ENCODE peak calls at places on chromosomes 2 and 18, in five cellular contexts. Y, M, H, V and Z are unnamed samples.

GRCh38 chr18:26458526-26459232 is 89.7 kb downstream of the KCTD1 start:
- DNase-seq in M (no peak), Y (no peak), H (peak; percentile 66), V (no peak), Z (no peak)

GRCh38 chr2:14752294-14752693 is 119.8 kb downstream of the LRATD1 start:
- DNase-seq in V (no peak), Y (no peak), H (no peak), M (no peak), Z (peak; percentile 10)

GRCh38 chr2:130912471-130912870 is 75.8 kb downstream of the ARHGEF4 start:
- DNase-seq in H (no peak), M (no peak), Y (no peak), V (no peak), Z (no peak)

GRCh38 chr2:231297108-231297908 is 98.2 kb upstream of the B3GNT7 start:
- DNase-seq in M (peak; percentile 74), Y (peak; percentile 59), H (peak; percentile 53), V (peak; percentile 86), Z (peak; percentile 67)

GRCh38 chr2:60553496-60553991 is at the start of gene BCL11A:
- DNase-seq in V (peak; percentile 80), Y (peak; percentile 39), M (peak; percentile 83), H (peak; percentile 78), Z (peak; percentile 67)

GRCh38 chr18:26575865-26576217 is 27.5 kb upstream of the KCTD1 start:
- DNase-seq in V (no peak), Y (no peak), M (no peak), H (no peak), Z (no peak)

GRCh38 chr2:239392072-239392357 is 8.8 kb downstream of the HDAC4 start:
- DNase-seq in Y (no peak), M (no peak), H (no peak), V (no peak), Z (no peak)

GRCh38 chr2:120388222-120389035 is 42.5 kb downstream of the INHBB start:
- DNase-seq in Y (no peak), V (no peak), H (no peak), M (no peak), Z (no peak)

GRCh38 chr2:61340242-61340641 is 130.6 kb downstream of the USP34 start:
- DNase-seq in V (no peak), M (no peak), Y (no peak), H (no peak), Z (no peak)

GRCh38 chr2:239828192-239828972 is 196.8 kb downstream of the NDUFA10 start:
- DNase-seq in H (no peak), V (no peak), M (peak; percentile 9), Y (no peak), Z (no peak)

GRCh38 chr2:105554235-105554634 is 155.4 kb upstream of the FHL2 start:
- DNase-seq in Y (no peak), H (no peak), M (no peak), V (no peak), Z (no peak)

GRCh38 chr2:57373530-57373929 is 673.1 kb upstream of the VRK2 start:
- DNase-seq in V (no peak), Y (no peak), H (peak; percentile 76), M (no peak), Z (no peak)

GRCh38 chr18:54209471-54210180 is 14.8 kb downstream of the MBD2 start:
- DNase-seq in Y (no peak), V (no peak), H (peak; percentile 6), M (no peak), Z (peak; percentile 82)

GRCh38 chr2:23693606-23693951 is 233.3 kb downstream of the ATAD2B start:
- DNase-seq in H (no peak), M (no peak), Y (no peak), V (no peak), Z (no peak)

GRCh38 chr2:46827274-46827930 is 88.2 kb downstream of the MCFD2 start:
- DNase-seq in H (peak; percentile 79), M (no peak), Y (no peak), V (no peak), Z (no peak)

GRCh38 chr2:238938460-238939055 is 90.7 kb downstream of the TWIST2 start:
- DNase-seq in V (no peak), M (peak; percentile 66), H (peak; percentile 100), Y (no peak), Z (no peak)

GRCh38 chr2:12728221-12728777 is 11.6 kb downstream of the TRIB2 start:
- DNase-seq in M (no peak), V (no peak), Y (no peak), H (no peak), Z (peak; percentile 98)

GRCh38 chr2:20136149-20136548 is 84.7 kb upstream of the LAPTM4A start:
- DNase-seq in H (no peak), Y (no peak), V (no peak), M (no peak), Z (no peak)

GRCh38 chr2:181239400-181239799 is 217.8 kb upstream of the ITGA4 start:
- DNase-seq in Y (no peak), V (peak; percentile 30), M (no peak), H (no peak), Z (no peak)

DNA sequence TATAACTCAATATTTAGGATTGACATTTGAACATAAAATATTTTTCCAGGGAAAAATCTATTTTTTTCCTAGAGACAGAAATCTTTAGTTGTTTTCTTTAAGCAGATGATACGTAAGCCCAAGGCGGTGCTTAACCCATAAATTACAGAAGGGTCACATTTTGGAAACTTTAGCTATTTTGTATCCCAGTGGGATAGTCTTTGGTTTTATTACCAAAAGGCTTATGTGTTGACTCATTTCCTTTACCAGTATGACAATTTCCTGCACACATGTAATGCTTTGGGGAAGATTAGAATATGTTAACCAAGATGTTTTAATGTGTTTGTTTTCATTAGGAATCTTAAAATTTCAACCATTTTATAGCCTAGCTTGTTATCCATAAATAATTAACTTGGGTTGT is 24.8 kb downstream of the DYNC1I2 start:
- DNase-seq in H (peak; percentile 85), V (no peak), Y (no peak), M (no peak), Z (no peak)
- H3K4me3 ChIP-seq in H (no peak overlapping the region), V (no peak overlapping the region), Y (no peak overlapping the region), M (no peak overlapping the region), Z (no peak overlapping the region)

GRCh38 chr18:58222439-58223125 is 178.6 kb downstream of the NEDD4L start:
- DNase-seq in V (no peak), M (no peak), H (peak; percentile 33), Y (no peak), Z (no peak)

GRCh38 chr18:58224425-58224750 is 180.4 kb downstream of the NEDD4L start:
- DNase-seq in M (no peak), Y (no peak), H (no peak), V (no peak), Z (no peak)

GRCh38 chr18:58223717-58224424 is 179.8 kb downstream of the NEDD4L start:
- DNase-seq in V (no peak), Y (peak; percentile 74), M (peak; percentile 77), H (peak; percentile 91), Z (no peak)

GRCh38 chr18:58218111-58218510 is 174.1 kb downstream of the NEDD4L start:
- DNase-seq in V (no peak), M (peak; percentile 16), Y (no peak), H (peak; percentile 54), Z (no peak)

DNA sequence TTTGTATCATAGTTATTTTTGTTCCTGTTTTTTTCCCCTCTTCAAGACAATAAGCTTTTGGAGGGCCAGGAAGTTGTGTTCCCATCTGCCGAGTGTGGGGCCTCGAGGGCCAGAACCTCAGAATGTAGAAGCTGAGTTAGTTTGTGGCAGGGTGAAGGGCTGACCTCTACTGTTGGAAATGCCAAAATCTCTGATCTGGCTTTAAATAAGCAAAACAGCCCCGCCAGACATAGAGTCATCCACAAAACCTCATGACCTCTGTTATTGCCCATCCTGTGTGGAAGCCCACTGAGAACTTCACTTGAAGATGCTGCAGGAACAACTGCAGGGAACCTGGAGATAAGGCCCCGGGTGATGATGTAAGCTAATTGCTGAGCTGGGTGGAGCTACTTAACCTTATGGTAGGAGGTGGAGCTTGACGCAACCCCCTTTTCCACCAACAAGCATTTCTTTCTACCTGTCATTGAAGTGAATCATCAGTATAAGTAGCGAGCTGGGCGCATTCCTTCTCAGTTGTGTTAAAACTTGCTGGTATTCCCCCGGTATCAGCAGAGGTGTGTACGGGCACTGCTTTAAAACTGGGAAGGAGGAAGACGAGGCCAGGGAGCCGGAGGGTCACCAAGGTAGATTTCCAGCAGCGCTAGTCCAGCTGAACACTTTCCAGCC is 177.2 kb downstream of the NEDD4L start:
- DNase-seq in Y (no peak), H (peak; percentile 25), M (peak; percentile 85), V (no peak), Z (no peak)
- H3K4me3 ChIP-seq in Y (no peak overlapping the region), H (no peak overlapping the region), M (peak overlapping the region; percentile 19), V (no peak overlapping the region), Z (no peak overlapping the region)

GRCh38 chr2:193348055-193348454 is 1153.3 kb upstream of the TMEFF2 start:
- DNase-seq in H (no peak), Y (no peak), M (no peak), V (no peak), Z (no peak)
- H3K4me3 ChIP-seq in H (no peak overlapping the region), Y (peak overlapping the region; percentile 30), M (peak overlapping the region; percentile 14), V (no peak overlapping the region), Z (no peak overlapping the region)

DNA sequence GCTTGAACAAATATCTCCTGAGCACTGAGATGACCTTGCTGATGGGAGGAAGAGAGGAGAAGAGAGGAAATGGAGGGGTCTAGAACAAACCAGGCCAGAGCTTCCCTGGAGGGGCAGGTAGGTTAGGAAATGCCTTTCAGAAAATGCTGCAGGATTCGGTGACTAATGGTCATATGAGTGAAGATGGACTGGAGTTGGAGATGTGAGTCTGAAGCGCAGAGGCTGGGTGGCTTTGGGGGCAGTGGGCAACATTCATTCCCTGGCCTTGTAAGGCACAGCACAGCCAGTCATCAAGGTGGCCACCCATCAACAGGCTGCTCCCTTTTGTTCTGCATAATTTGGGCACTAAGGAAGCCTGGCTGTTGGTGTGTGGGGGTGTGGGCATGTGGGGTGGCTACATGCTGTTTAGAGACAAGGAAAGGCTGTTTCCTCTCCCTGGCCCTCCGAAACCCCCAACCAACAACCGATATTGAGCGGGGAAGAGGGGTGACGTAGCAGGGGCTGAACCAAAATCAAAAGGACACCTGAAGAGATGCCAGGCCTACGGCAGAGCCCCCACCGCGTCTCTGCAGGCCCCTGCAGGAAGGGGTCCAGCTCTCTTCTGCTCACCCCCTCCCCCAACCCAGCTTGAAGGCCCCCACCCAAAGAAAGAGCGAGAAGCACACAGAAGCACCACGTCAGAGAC is 1.5 kb downstream of the SLC30A3 start:
- DNase-seq in V (no peak), Y (no peak), M (no peak), H (no peak), Z (no peak)
- H3K4me3 ChIP-seq in V (peak overlapping the region; percentile 58), Y (no peak overlapping the region), M (no peak overlapping the region), H (no peak overlapping the region), Z (no peak overlapping the region)

GRCh38 chr2:212520340-212520739 is 18.3 kb downstream of the ERBB4 start:
- DNase-seq in V (peak; percentile 33), H (peak; percentile 16), M (no peak), Y (no peak), Z (peak; percentile 19)
- H3K4me3 ChIP-seq in V (no peak overlapping the region), H (no peak overlapping the region), M (no peak overlapping the region), Y (no peak overlapping the region), Z (no peak overlapping the region)